ENCODE peak calls at places on chromosomes 6 and 20, in nine cellular contexts. I, G, N, W, F, B, Z, Y and V are unnamed samples.

GRCh38 chr6:111874030-111874425 is 776 bp upstream of the FYN start:
- DNase-seq in I (peak), G (no peak), N (no peak), W (no peak), F (no peak), B (peak), Z (peak), Y (peak), V (no peak)

GRCh38 chr20:24972341-24972740 is 20.2 kb downstream of the APMAP start:
- DNase-seq in I (no peak), G (no peak), N (no peak), W (no peak), F (no peak), B (no peak), Z (no peak), Y (no peak), V (no peak)

GRCh38 chr20:61704661-61705060 is 361.0 kb downstream of the TAF4 start:
- DNase-seq in I (no peak), G (no peak), N (no peak), W (no peak), F (no peak), B (no peak), Z (no peak), Y (no peak), V (no peak)

GRCh38 chr6:79427721-79428120 is 109.5 kb downstream of the LCA5 start:
- DNase-seq in I (no peak), G (no peak), N (no peak), W (no peak), F (no peak), B (no peak), Z (no peak), Y (no peak), V (no peak)

GRCh38 chr6:37396571-37397185 is 36.3 kb upstream of the CMTR1 start:
- DNase-seq in I (no peak), G (no peak), N (no peak), W (no peak), F (no peak), B (no peak), Z (no peak), Y (peak), V (no peak)

GRCh38 chr6:72418495-72418894 is 203.4 kb upstream of the KCNQ5 start:
- DNase-seq in I (no peak), G (peak), N (peak), W (no peak), F (no peak), B (no peak), Z (no peak), Y (peak), V (no peak)

GRCh38 chr6:44053760-44054556 is 73.3 kb downstream of the MRPL14 start:
- DNase-seq in I (no peak), G (no peak), N (no peak), W (no peak), F (no peak), B (no peak), Z (peak), Y (peak), V (no peak)

GRCh38 chr6:131949909-131950766 is 1.0 kb downstream of the CCN2 start:
- DNase-seq in I (peak), G (peak), N (peak), W (peak), F (peak), B (no peak), Z (peak), Y (peak), V (peak)

GRCh38 chr20:57398231-57398821 is 7.1 kb downstream of the RBM38 start:
- DNase-seq in I (no peak), G (no peak), N (no peak), W (no peak), F (no peak), B (peak), Z (no peak), Y (no peak), V (peak)

GRCh38 chr6:4351506-4351852 is 216.1 kb upstream of the ECI2 start:
- DNase-seq in I (no peak), G (no peak), N (no peak), W (no peak), F (no peak), B (no peak), Z (no peak), Y (no peak), V (no peak)

GRCh38 chr20:19749537-19749936 is 8.5 kb upstream of the RIN2 start:
- DNase-seq in I (peak), G (no peak), N (no peak), W (no peak), F (no peak), B (no peak), Z (no peak), Y (no peak), V (no peak)

GRCh38 chr6:113381957-113382356 is 475.2 kb upstream of the MARCKS start:
- DNase-seq in I (peak), G (no peak), N (no peak), W (no peak), F (peak), B (peak), Z (peak), Y (peak), V (peak)

GRCh38 chr20:51494241-51495110 is 48.0 kb downstream of the NFATC2 start:
- DNase-seq in I (no peak), G (no peak), N (no peak), W (no peak), F (no peak), B (no peak), Z (no peak), Y (no peak), V (no peak)

GRCh38 chr6:169367507-169367906 is 113.9 kb upstream of the THBS2 start:
- DNase-seq in I (no peak), G (no peak), N (no peak), W (no peak), F (no peak), B (no peak), Z (no peak), Y (no peak), V (no peak)

GRCh38 chr6:21173678-21174077 is 419.9 kb upstream of the SOX4 start:
- DNase-seq in I (no peak), G (no peak), N (no peak), W (no peak), F (no peak), B (no peak), Z (no peak), Y (no peak), V (no peak)

GRCh38 chr6:8195040-8195713 is 92.8 kb upstream of the EEF1E1 start:
- DNase-seq in I (peak), G (peak), N (peak), W (peak), F (peak), B (no peak), Z (no peak), Y (peak), V (no peak)

GRCh38 chr20:20529597-20529996 is 161.7 kb downstream of the INSM1 start:
- DNase-seq in I (no peak), G (no peak), N (no peak), W (no peak), F (no peak), B (no peak), Z (no peak), Y (no peak), V (no peak)

GRCh38 chr20:3843490-3843889 is 3.1 kb upstream of the MAVS start:
- DNase-seq in I (no peak), G (no peak), N (no peak), W (peak), F (no peak), B (no peak), Z (peak), Y (peak), V (no peak)

GRCh38 chr20:35111141-35111888 is 18.7 kb upstream of the TRPC4AP start:
- DNase-seq in I (no peak), G (no peak), N (no peak), W (no peak), F (no peak), B (no peak), Z (peak), Y (peak), V (no peak)

DNA sequence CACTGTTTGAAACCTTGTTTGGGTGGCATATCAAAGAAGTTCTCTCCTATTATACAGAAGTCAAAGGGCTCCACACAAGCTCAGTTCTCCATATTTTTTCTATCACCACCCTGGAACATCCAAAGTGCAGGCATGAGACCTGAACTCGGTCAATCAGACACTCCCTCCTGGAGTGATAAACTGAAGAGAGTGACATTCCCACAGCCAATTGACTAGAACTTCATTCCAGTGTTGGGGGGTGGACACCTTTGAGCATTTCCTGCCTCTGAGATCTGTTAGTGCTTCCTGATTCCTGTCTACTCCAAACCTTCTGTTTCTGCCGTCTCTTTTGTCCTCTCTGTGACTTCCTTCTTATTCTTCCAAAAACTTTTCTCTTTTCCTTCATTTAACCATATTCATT is 220.7 kb upstream of the NOX3 start:
- DNase-seq in I (peak), G (no peak), N (no peak), W (no peak), F (no peak), B (no peak), Z (no peak), Y (no peak), V (no peak)
- TF ChIP-seq EZH2phosphoT487 in I (no peak), G (no peak), N (no peak), W (no peak), F (no peak), B (no peak), Z (no peak), Y (no peak), V (no peak)

GRCh38 chr6:137224890-137225198 is 5.7 kb upstream of the IFNGR1 start:
- DNase-seq in I (no peak), G (no peak), N (no peak), W (no peak), F (no peak), B (peak), Z (no peak), Y (no peak), V (no peak)
- H3K4me3 ChIP-seq in I (no peak), G (no peak), N (no peak), W (no peak), F (no peak), B (peak), Z (no peak), Y (no peak), V (no peak)

GRCh38 chr6:81770395-81770794 is 17.9 kb upstream of the TENT5A start:
- DNase-seq in I (no peak), G (no peak), N (no peak), W (no peak), F (no peak), B (no peak), Z (no peak), Y (no peak), V (no peak)

GRCh38 chr6:81774542-81774941 is 22.1 kb upstream of the TENT5A start:
- DNase-seq in I (no peak), G (no peak), N (no peak), W (no peak), F (no peak), B (no peak), Z (no peak), Y (no peak), V (no peak)

GRCh38 chr6:81769834-81770233 is 17.4 kb upstream of the TENT5A start:
- DNase-seq in I (peak), G (no peak), N (peak), W (no peak), F (no peak), B (no peak), Z (peak), Y (peak), V (no peak)

GRCh38 chr6:81773887-81774286 is 21.4 kb upstream of the TENT5A start:
- DNase-seq in I (no peak), G (no peak), N (no peak), W (no peak), F (no peak), B (no peak), Z (no peak), Y (no peak), V (no peak)

GRCh38 chr6:81772741-81773140 is 20.3 kb upstream of the TENT5A start:
- DNase-seq in I (no peak), G (no peak), N (no peak), W (no peak), F (no peak), B (no peak), Z (peak), Y (peak), V (no peak)
- TF ChIP-seq EZH2phosphoT487 in I (no peak), G (no peak), N (no peak), W (no peak), F (no peak), B (no peak), Z (no peak), Y (no peak), V (no peak)

GRCh38 chr6:15042938-15043337 is 202.9 kb upstream of the JARID2 start:
- DNase-seq in I (no peak), G (no peak), N (no peak), W (no peak), F (no peak), B (no peak), Z (no peak), Y (no peak), V (no peak)

GRCh38 chr6:15044146-15044882 is 201.6 kb upstream of the JARID2 start:
- DNase-seq in I (peak), G (no peak), N (peak), W (no peak), F (no peak), B (no peak), Z (no peak), Y (no peak), V (no peak)

GRCh38 chr6:15044948-15045347 is 200.9 kb upstream of the JARID2 start:
- DNase-seq in I (no peak), G (no peak), N (no peak), W (no peak), F (no peak), B (no peak), Z (no peak), Y (no peak), V (no peak)

DNA sequence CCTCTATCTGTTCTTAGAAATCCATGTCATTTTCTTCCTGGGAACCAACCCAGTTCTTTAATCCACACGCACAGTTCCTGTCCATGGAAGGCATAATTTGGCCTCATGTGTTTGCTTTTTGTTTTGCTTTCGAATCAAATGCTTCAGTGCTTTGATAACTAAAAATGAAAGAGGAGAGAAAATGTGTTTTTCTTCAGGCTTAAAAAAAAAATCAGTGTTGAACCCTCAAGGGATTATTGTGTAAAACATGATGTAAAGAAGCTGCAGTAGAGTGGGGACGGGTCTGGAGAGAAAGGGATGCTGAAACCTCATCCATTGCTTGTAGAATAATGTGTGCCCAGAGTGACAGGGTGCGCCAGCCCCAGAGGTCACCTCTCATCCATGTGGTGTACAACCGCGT is 197.5 kb upstream of the JARID2 start:
- DNase-seq in I (no peak), G (no peak), N (no peak), W (no peak), F (no peak), B (no peak), Z (no peak), Y (no peak), V (no peak)
- H3K4me3 ChIP-seq in I (no peak), G (no peak), N (no peak), W (no peak), F (no peak), B (no peak), Z (no peak), Y (no peak), V (no peak)

DNA sequence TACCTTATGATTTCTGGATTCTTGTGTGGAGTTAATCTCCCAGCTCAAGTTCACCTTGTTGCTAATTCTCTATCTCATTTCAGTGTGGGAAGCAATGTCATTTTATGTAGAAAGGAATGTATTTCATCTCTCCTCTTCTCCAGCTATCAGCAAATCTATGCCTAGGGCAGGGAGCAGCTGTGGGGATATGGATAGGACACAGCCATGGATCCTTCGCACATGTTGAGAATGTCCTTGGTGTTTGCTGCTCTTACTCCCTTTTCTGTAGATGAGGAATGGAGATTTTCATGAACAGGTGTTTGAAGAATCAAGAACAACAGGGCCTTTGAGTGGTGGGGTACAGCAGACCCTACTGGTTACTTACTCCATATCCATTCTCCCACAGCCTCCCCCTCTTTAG is 182.0 kb downstream of the UST start:
- DNase-seq in I (no peak), G (no peak), N (no peak), W (no peak), F (no peak), B (no peak), Z (no peak), Y (no peak), V (no peak)
- TF ChIP-seq EZH2phosphoT487 in I (no peak), G (no peak), N (no peak), W (no peak), F (no peak), B (no peak), Z (no peak), Y (no peak), V (no peak)

GRCh38 chr6:170438861-170439260 is 114.2 kb downstream of the PSMB1 start:
- DNase-seq in I (no peak), G (no peak), N (no peak), W (no peak), F (no peak), B (no peak), Z (no peak), Y (no peak), V (no peak)

GRCh38 chr6:170440437-170440836 is 112.7 kb downstream of the PSMB1 start:
- DNase-seq in I (no peak), G (no peak), N (no peak), W (no peak), F (peak), B (no peak), Z (no peak), Y (no peak), V (no peak)

GRCh38 chr6:170439366-170440351 is 113.4 kb downstream of the PSMB1 start:
- DNase-seq in I (no peak), G (no peak), N (no peak), W (no peak), F (peak), B (no peak), Z (no peak), Y (no peak), V (no peak)

GRCh38 chr6:170437719-170438401 is 115.2 kb downstream of the PSMB1 start:
- DNase-seq in I (no peak), G (no peak), N (no peak), W (no peak), F (no peak), B (no peak), Z (no peak), Y (peak), V (no peak)

DNA sequence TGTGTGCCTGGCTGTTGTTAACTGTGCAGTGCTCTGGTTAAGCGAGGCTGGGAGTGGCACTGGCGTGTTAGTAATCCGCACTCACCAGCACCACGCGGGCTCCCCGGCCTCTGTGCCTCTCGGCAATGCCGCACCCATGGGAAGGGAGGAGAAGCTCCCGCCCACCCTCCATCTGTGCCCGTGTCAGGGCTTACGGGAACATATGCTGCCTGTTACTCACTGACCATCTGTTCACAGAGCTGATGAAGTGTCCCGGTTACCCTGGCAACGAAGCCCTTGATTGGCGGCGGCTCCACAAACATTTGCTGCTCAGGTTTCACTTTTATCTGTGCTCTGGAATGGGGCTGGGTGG is 114.7 kb downstream of the PSMB1 start:
- DNase-seq in I (peak), G (peak), N (peak), W (peak), F (peak), B (peak), Z (peak), Y (peak), V (peak)
- H3K4me3 ChIP-seq in I (no peak), G (no peak), N (no peak), W (no peak), F (peak), B (no peak), Z (peak), Y (peak), V (no peak)

DNA sequence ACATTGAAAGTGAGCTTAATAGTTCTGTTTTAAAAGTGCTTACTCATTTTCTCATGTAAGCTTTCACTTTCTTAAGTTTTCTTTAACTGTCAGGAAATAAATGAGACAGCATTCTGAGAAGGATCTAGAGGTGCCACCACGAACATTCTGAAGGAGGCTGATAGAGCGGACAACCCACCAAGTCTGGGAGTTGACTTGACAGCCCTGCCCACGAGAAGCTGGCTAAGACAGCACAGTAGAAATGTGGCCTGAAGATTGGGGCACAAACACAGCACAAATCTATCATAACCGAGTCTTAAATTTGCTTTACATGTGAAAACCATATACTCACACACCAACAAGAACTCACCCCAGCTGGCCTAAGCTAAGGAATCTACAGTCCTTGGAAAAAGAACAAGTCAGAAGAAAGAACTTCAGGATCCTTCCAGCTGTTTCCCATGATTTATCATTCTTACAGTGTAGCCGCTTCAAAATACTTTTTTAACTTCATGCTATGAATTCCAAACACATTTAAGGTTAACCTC is 144.2 kb upstream of the TNFAIP3 start:
- DNase-seq in I (no peak), G (no peak), N (no peak), W (no peak), F (no peak), B (no peak), Z (no peak), Y (no peak), V (peak)
- TF ChIP-seq EZH2phosphoT487 in I (no peak), G (no peak), N (no peak), W (no peak), F (no peak), B (no peak), Z (no peak), Y (no peak), V (no peak)

DNA sequence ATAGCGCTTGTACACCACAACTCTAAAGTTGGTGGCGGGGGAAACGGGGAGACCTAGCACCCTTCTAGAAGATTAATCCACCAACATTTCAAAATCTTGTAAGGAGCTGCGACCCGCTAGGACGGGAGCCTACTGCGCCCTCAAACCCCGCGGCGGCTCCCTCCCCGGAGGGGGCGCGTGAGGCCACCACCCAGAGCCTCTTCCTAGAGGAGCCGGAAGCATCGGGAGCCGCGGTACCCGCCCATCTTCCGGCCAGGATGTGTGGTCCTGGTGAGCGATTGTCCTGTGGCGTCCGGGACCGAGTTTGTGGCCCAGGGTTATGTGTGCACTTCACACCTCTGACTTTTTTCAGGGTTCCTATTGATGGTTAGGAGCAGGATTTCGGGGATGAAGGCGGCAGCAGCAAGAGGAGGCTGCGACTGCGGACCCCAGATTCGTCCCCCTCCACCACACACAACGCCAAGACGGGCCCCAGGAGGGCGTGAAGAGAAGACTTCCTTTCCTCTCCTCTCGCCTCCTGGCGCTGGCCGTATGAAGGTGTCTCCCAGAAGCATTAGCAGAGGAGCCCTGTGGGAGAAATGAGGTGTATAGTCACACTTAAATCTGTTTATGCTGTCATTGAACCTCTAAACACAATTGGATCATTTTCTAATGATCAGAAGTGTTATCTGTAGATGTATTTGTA is 10.7 kb downstream of the ZNF165 start:
- DNase-seq in I (no peak), G (no peak), N (no peak), W (no peak), F (peak), B (no peak), Z (no peak), Y (peak), V (no peak)
- H3K4me3 ChIP-seq in I (no peak), G (no peak), N (no peak), W (no peak), F (no peak), B (no peak), Z (no peak), Y (peak), V (no peak)